ENCODE peak calls at places on chromosome 19, in nine cellular contexts. B, I, M, X, E, S, Z, N and K are unnamed samples. For H3K4me1, the result is how much of the 10 kb centered on the place peaks cover.

GRCh38 chr19:35641515-35642151 is at the start of gene ETV2:
- DNase-seq in Z (peak), M (peak), E (no peak), N (no peak), X (no peak), S (no peak), I (peak), B (no peak), K (peak)

GRCh38 chr19:45883586-45883880 is 2.4 kb downstream of the IRF2BP1 start:
- DNase-seq in M (peak), I (no peak), B (no peak), S (no peak), N (no peak), X (no peak), E (no peak), Z (no peak), K (no peak)

GRCh38 chr19:30161770-30162169 is 210.4 kb upstream of the ZNF536 start:
- DNase-seq in X (no peak), N (peak), S (no peak), I (no peak), Z (no peak), E (no peak), B (no peak), M (no peak), K (no peak)

GRCh38 chr19:30788105-30788765 is 416.1 kb downstream of the ZNF536 start:
- DNase-seq in B (no peak), X (no peak), N (peak), E (peak), M (peak), S (no peak), Z (no peak), I (no peak), K (no peak)

GRCh38 chr19:55005684-55006488 is 32.2 kb downstream of the GP6 start:
- DNase-seq in B (no peak), X (no peak), S (no peak), N (no peak), E (peak), Z (peak), M (peak), I (no peak), K (no peak)

GRCh38 chr19:19751846-19752245 is 18.9 kb upstream of the ZNF14 start:
- DNase-seq in M (no peak), N (no peak), E (no peak), B (no peak), X (no peak), I (no peak), S (peak), Z (no peak), K (no peak)

GRCh38 chr19:52603558-52604207 is 33.6 kb downstream of the ZNF701 start:
- DNase-seq in M (no peak), Z (no peak), X (no peak), N (no peak), B (no peak), E (no peak), I (no peak), S (no peak), K (no peak)

GRCh38 chr19:4360081-4360569 is 16.8 kb downstream of the MPND start:
- DNase-seq in I (no peak), N (no peak), S (no peak), B (no peak), M (no peak), X (no peak), E (no peak), Z (no peak), K (no peak)

GRCh38 chr19:7819337-7819736 is 10.7 kb upstream of the EVI5L start:
- DNase-seq in S (no peak), Z (no peak), B (no peak), E (no peak), N (no peak), X (no peak), I (no peak), M (no peak), K (no peak)

GRCh38 chr19:6767357-6768235 is at the start of gene SH2D3A:
- DNase-seq in I (peak), E (peak), Z (peak), S (peak), N (no peak), M (peak), X (peak), B (peak), K (peak)

GRCh38 chr19:45477713-45478453 is 10.1 kb downstream of the FOSB start:
- DNase-seq in E (no peak), Z (no peak), N (no peak), B (no peak), I (no peak), M (no peak), S (peak), X (no peak), K (no peak)

GRCh38 chr19:48685583-48685982 is 10.2 kb upstream of the FUT2 start:
- DNase-seq in N (no peak), E (no peak), I (no peak), B (no peak), S (no peak), M (no peak), Z (no peak), X (no peak), K (no peak)

GRCh38 chr19:44686896-44687295 is 12.1 kb upstream of the CEACAM16 start:
- DNase-seq in N (no peak), M (no peak), Z (no peak), I (no peak), X (no peak), E (no peak), S (peak), B (no peak), K (no peak)

GRCh38 chr19:35256566-35256965 is 7.8 kb downstream of the LSR start:
- DNase-seq in S (no peak), N (peak), E (no peak), B (no peak), Z (no peak), I (no peak), M (no peak), X (no peak), K (no peak)

GRCh38 chr19:6047741-6048231 is 62.5 kb downstream of the RFX2 start:
- DNase-seq in B (no peak), I (no peak), Z (peak), S (no peak), E (peak), M (peak), N (peak), X (peak), K (no peak)

GRCh38 chr19:30316560-30317106 is 55.6 kb upstream of the ZNF536 start:
- DNase-seq in E (no peak), N (no peak), B (no peak), M (peak), X (no peak), S (no peak), I (no peak), Z (no peak), K (no peak)

GRCh38 chr19:2555422-2556220 is 79.7 kb downstream of the GADD45B start:
- DNase-seq in B (no peak), E (no peak), I (no peak), N (no peak), S (peak), X (no peak), M (no peak), Z (no peak), K (no peak)

GRCh38 chr19:9801976-9802375 is 16.9 kb downstream of the FBXL12 start:
- DNase-seq in M (peak), N (no peak), B (no peak), S (no peak), I (no peak), X (no peak), E (no peak), Z (peak), K (no peak)

GRCh38 chr19:48237057-48237456 is 18.7 kb downstream of the CARD8 start:
- DNase-seq in N (no peak), Z (no peak), I (no peak), M (no peak), B (no peak), E (no peak), S (no peak), X (no peak), K (no peak)

GRCh38 chr19:52170863-52171320 is 529 bp downstream of the ZNF836 start:
- DNase-seq in S (no peak), E (no peak), N (no peak), B (no peak), X (peak), I (peak), Z (peak), M (peak), K (peak)

GRCh38 chr19:49691243-49692101 is 556 bp downstream of the CPT1C start:
- DNase-seq in E (no peak), B (no peak), S (peak), N (no peak), M (peak), Z (peak), X (no peak), I (no peak), K (peak)

GRCh38 chr19:45290381-45290931 is 32.2 kb downstream of the CKM start:
- DNase-seq in Z (no peak), E (no peak), N (no peak), X (no peak), B (no peak), S (no peak), M (no peak), I (no peak), K (no peak)

GRCh38 chr19:13748169-13748884 is 16.0 kb upstream of the MRI1 start:
- DNase-seq in Z (peak), S (no peak), N (peak), I (no peak), X (no peak), E (no peak), M (peak), B (no peak), K (peak)

GRCh38 chr19:5553892-5554291 is 13.9 kb downstream of the TINCR start:
- DNase-seq in E (no peak), X (no peak), Z (no peak), S (no peak), M (no peak), I (no peak), B (no peak), N (no peak), K (no peak)

GRCh38 chr19:44757057-44757734 is 8.7 kb downstream of the BCL3 start:
- DNase-seq in I (peak), Z (peak), B (no peak), E (no peak), S (peak), N (peak), M (peak), X (no peak), K (no peak)

GRCh38 chr19:50383307-50383851 is 768 bp upstream of the POLD1 start:
- DNase-seq in S (no peak), Z (peak), E (no peak), X (no peak), B (peak), I (no peak), N (no peak), M (no peak), K (no peak)

GRCh38 chr19:14772995-14773394 is 5.4 kb downstream of the ADGRE2 start:
- DNase-seq in M (no peak), I (no peak), X (no peak), B (no peak), E (no peak), N (no peak), S (peak), Z (no peak), K (no peak)

GRCh38 chr19:18319591-18320135 is 3.2 kb downstream of the LSM4 start:
- DNase-seq in I (no peak), B (no peak), M (no peak), E (no peak), Z (no peak), S (no peak), X (peak), N (no peak), K (peak)

GRCh38 chr19:18322318-18322758 is 538 bp downstream of the LSM4 start:
- DNase-seq in M (peak), B (no peak), X (peak), S (no peak), E (peak), I (peak), Z (peak), N (no peak), K (peak)

GRCh38 chr19:18322759-18323460 is at the start of gene LSM4:
- DNase-seq in M (peak), E (peak), Z (peak), N (peak), B (peak), S (peak), X (peak), I (peak), K (peak)

GRCh38 chr19:18320865-18321728 is 1.8 kb downstream of the LSM4 start:
- DNase-seq in S (no peak), I (no peak), B (no peak), X (peak), N (no peak), Z (no peak), E (no peak), M (no peak), K (peak)

DNA sequence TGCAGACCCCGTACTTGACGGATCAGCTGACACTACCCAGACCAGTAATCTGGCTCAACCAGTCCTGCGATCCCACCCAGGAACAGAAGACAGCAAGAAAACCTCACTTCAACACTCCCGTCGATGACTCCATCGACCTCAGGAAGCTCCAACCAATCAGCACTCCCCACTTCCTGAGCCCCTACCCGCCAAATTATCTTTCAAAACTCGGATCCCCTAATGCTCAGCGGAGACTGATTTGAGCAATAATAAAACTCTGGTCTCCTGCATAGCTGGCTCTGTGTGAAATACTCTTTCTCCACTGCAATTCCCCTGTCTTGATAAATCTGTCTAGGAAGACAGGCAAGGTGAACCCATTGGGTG is 1.2 kb downstream of the LSM4 start:
- DNase-seq in M (no peak), X (no peak), B (no peak), I (no peak), E (no peak), Z (no peak), N (no peak), S (no peak), K (no peak)
- H3K4me1 ChIP-seq in M (under half), X (under half), B (under half), I (under half), E (under half), Z (under half), N (half or more), S (under half), K (half or more)

DNA sequence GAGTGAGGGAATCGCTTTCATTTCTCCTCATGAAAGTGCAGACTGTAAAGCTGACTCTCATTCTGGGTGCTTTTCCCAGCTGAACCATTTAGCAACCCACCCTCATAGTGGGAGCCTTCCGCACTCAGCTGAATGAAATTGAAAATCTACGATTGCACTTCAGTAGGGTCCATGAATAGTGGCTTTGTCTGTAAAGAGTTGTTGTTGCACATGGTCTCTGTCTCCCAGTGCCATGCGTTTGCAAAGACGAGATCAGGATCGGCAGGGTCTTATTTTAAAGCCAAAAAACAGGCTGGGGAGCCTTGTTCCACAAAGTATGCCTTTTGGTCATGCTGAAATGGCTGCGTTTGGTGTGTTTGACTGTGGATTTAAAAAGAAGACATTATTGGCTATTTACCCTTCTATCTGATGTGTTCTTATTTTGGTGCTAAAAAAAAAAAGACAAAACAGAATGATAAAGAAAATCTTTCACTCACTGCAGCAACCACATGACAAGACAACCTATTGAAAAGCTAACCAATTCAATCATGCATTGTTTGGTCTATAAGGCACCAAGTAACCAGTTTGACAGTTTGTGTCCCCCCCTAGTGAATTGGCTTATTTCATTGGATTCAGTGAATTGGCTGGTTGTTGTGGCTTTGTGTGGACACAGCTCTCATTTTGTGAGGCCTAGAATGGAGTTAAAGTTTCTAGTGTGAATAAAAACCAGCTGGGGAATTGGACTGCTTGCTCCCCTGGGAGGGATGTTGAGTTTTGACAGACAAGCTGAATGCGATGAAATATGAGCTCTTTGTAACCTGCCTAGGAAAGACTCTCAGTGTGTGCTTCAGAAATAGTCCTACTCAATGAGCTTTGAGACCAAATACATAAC is 65.6 kb downstream of the ARHGAP35 start:
- DNase-seq in X (no peak), E (no peak), B (no peak), S (no peak), M (no peak), I (no peak), Z (no peak), N (no peak), K (no peak)
- H3K4me1 ChIP-seq in X (under half), E (half or more), B (under half), S (under half), M (under half), I (under half), Z (under half), N (half or more), K (under half)

GRCh38 chr19:17078920-17079709 is 3.5 kb downstream of the MYO9B start:
- DNase-seq in I (no peak), S (no peak), B (no peak), N (no peak), X (no peak), E (no peak), Z (no peak), M (no peak), K (no peak)
- H3K4me1 ChIP-seq in I (under half), S (under half), B (under half), N (half or more), X (under half), E (under half), Z (under half), M (under half), K (under half)

DNA sequence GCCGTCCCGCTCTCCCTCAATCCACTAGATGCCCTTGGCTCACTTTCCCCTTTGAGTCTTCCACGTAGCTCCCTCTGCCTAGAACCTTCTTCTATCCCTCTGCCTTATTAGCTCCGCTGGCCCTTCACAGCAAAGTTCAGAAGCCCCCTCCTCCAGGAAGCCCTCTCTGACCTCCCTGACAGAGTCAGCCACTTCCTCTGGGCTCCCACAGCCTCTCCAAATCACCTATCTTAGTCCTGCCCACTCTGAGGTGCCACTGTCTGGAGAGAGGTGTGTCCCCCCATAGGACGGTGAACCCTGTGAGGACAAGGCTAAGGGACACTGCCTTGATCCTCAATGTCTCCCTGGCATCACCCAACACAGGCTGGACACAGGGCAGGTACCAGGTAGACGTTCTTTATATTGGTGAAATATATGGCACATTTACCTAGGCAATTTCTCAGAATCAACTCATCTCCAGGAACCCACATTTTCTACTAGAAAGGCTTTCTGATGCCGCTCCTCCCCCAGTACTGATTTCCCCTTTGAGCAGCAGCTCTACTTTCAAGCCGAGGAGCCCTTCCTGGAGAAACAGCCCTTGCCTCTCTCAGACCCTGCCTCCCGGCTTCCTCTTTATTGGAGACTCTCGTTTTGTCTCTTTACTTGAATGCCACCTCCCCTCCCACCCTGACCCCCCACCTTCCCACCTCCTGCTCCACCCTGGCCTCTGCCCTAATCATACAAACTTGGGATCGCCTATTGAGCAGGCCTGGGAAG is 3.4 kb upstream of the TGFB1 start:
- DNase-seq in I (no peak), B (no peak), M (no peak), E (no peak), X (no peak), S (no peak), Z (no peak), N (no peak), K (no peak)
- H3K4me1 ChIP-seq in I (under half), B (under half), M (under half), E (under half), X (under half), S (under half), Z (under half), N (under half), K (under half)

GRCh38 chr19:945401-946252 is 19.8 kb downstream of the ARID3A start:
- DNase-seq in M (no peak), S (no peak), X (no peak), Z (no peak), E (no peak), B (no peak), I (no peak), N (no peak), K (no peak)
- H3K4me1 ChIP-seq in M (under half), S (under half), X (under half), Z (under half), E (under half), B (under half), I (under half), N (under half), K (under half)

DNA sequence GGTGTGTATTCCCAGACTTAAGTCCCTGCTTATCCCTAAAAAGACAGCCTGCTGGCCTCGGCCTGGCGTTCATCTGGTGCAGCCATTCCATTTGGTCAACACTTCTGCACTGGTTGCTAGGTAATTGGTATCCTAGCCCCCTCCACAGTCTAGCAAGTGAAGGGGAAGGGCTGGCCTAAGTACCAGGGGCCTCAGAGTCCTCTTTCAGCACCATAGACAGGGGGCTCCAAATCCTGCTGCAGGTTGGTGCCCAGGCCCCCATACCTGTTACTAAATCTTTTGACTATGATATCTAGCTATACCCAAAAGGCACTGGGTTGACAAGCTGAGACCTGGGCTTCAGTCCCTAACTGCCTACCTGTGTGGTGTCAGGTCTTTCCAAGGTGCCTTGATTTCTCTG is 4.0 kb upstream of the CCDC97 start:
- DNase-seq in Z (no peak), E (no peak), S (peak), N (no peak), X (no peak), B (no peak), M (no peak), I (no peak), K (no peak)
- H3K4me1 ChIP-seq in Z (under half), E (under half), S (under half), N (under half), X (under half), B (under half), M (under half), I (under half), K (under half)

DNA sequence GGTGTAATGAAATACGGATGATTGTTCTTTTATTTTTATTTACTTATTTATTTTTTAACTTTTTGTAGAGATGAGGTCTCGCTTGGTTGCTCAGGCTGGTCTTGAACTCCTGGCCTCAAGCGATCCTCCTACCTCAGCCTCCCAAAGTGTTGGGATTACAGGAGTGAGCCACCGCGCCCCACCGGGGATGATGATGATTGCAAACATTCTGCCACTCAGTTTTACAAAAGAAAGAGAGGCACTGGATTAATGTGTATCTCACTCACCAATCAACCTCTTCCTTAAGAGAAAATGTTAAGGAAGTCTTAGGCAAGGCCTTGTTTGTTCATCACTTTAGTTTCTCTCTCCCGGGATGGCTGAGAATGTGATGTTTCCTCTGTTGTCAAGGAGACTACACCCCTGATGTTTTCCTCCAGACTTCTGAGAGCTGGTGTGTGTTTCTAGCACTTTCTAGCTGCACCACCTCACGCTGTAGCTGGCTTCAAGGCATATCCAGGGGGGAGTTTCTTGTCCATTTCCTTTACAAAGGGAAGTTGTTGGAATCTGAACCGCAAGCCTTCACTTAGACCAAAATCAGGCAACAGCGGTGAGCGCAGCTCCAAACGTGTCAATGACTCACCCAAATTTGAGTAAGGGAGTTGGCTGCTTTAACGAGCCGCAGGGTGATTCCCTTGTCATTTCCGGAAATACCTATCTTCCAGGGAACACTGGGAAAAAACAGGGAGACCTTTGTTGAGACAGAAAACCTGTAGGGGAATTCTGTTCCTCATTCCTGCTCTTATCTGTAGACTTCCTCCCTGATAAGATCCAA is 2.3 kb downstream of the LDLR start:
- DNase-seq in E (peak), I (peak), X (peak), S (no peak), B (peak), N (peak), M (peak), Z (peak), K (peak)
- H3K4me1 ChIP-seq in E (under half), I (under half), X (under half), S (under half), B (under half), N (half or more), M (under half), Z (under half), K (half or more)